ENCODE peak calls at places on chromosomes 2 and 18, in seven cellular contexts. V is CD8-positive, alpha-beta memory T cell; M is aorta; H is testis; U is OCI-LY7; L is RWPE2; Y is suprapubic skin. F is an unnamed sample. For H3K4me1, the result is how much of the 10 kb centered on the place peaks cover.

GRCh38 chr2:195535911-195536522 is 121.0 kb upstream of the SLC39A10 start:
- DNase-seq in V (peak), M (no peak), H (peak), U (peak), L (no peak), Y (no peak), F (no peak)

GRCh38 chr2:98465456-98466201 is 21.0 kb downstream of the INPP4A start:
- DNase-seq in V (peak), M (peak), H (peak), U (no peak), L (no peak), Y (no peak), F (peak)

GRCh38 chr2:3338360-3338759 is 39.3 kb downstream of the EIPR1 start:
- DNase-seq in V (no peak), M (no peak), H (no peak), U (no peak), L (peak), Y (no peak), F (no peak)

GRCh38 chr18:4638680-4639079 is 183.6 kb upstream of the DLGAP1 start:
- DNase-seq in V (no peak), M (no peak), H (no peak), U (no peak), L (no peak), Y (no peak), F (no peak)

GRCh38 chr2:10487144-10488104 is 39.3 kb upstream of the ODC1 start:
- DNase-seq in V (no peak), M (peak), H (peak), U (no peak), L (no peak), Y (peak), F (no peak)

GRCh38 chr2:240990266-240990529 is 8.2 kb upstream of the SNED1 start:
- DNase-seq in V (no peak), M (no peak), H (peak), U (no peak), L (no peak), Y (no peak), F (no peak)

GRCh38 chr2:113809076-113809475 is 52.6 kb upstream of the SLC35F5 start:
- DNase-seq in V (no peak), M (no peak), H (no peak), U (no peak), L (no peak), Y (no peak), F (no peak)

GRCh38 chr2:30362468-30363081 is 84.5 kb upstream of the LCLAT1 start:
- DNase-seq in V (no peak), M (no peak), H (no peak), U (no peak), L (no peak), Y (no peak), F (no peak)

GRCh38 chr2:152330235-152330866 is 4.6 kb upstream of the FMNL2 start:
- DNase-seq in V (no peak), M (no peak), H (no peak), U (no peak), L (no peak), Y (no peak), F (no peak)

GRCh38 chr2:149076863-149077412 is 38.4 kb downstream of the LYPD6B start:
- DNase-seq in V (no peak), M (no peak), H (no peak), U (no peak), L (no peak), Y (no peak), F (no peak)

GRCh38 chr2:148014616-148015015 is 5.9 kb downstream of the ORC4 start:
- DNase-seq in V (no peak), M (no peak), H (no peak), U (no peak), L (no peak), Y (no peak), F (no peak)

GRCh38 chr2:111049792-111050640 is 70.7 kb upstream of the BCL2L11 start:
- DNase-seq in V (no peak), M (no peak), H (no peak), U (peak), L (no peak), Y (no peak), F (no peak)

GRCh38 chr2:239824051-239824694 is 201.0 kb downstream of the NDUFA10 start:
- DNase-seq in V (no peak), M (peak), H (peak), U (peak), L (no peak), Y (peak), F (peak)

GRCh38 chr2:88698498-88699233 is 7.2 kb downstream of the RPIA start:
- DNase-seq in V (no peak), M (no peak), H (no peak), U (no peak), L (no peak), Y (no peak), F (no peak)

GRCh38 chr2:28336264-28336992 is 56.2 kb upstream of the FOSL2 start:
- DNase-seq in V (no peak), M (no peak), H (no peak), U (no peak), L (no peak), Y (peak), F (no peak)

GRCh38 chr2:28335666-28336065 is 57.0 kb upstream of the FOSL2 start:
- DNase-seq in V (no peak), M (no peak), H (no peak), U (no peak), L (no peak), Y (peak), F (no peak)

GRCh38 chr2:28338046-28338753 is 54.5 kb upstream of the FOSL2 start:
- DNase-seq in V (no peak), M (peak), H (peak), U (no peak), L (no peak), Y (peak), F (peak)

GRCh38 chr2:28338754-28339325 is 53.8 kb upstream of the FOSL2 start:
- DNase-seq in V (no peak), M (peak), H (no peak), U (no peak), L (no peak), Y (no peak), F (no peak)

GRCh38 chr2:28336993-28337627 is 55.5 kb upstream of the FOSL2 start:
- DNase-seq in V (no peak), M (no peak), H (no peak), U (no peak), L (no peak), Y (peak), F (no peak)
- H3K4me1 ChIP-seq in V (under half), M (under half), H (under half), U (under half), L (under half), Y (half or more), F (under half)

DNA sequence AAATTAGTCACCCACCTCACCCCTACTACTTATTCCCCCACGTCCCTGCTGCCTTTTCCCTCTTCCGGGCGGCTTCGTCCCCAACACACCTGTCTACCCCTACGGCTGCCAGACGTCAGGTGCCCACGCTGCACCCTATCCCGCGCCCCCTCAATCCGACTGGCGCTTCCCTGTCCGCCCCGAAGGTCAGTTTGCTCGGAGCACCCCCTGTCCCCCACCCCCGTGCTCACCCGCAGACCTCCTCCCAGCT is 457 bp downstream of the ACVR1C start:
- DNase-seq in V (no peak), M (no peak), H (no peak), U (no peak), L (no peak), Y (no peak), F (no peak)
- H3K27ac ChIP-seq in V (no peak), M (no peak), H (peak), U (no peak), L (no peak), Y (no peak), F (no peak)

GRCh38 chr2:150476809-150477302 is 10.6 kb downstream of the RND3 start:
- DNase-seq in V (no peak), M (no peak), H (no peak), U (no peak), L (no peak), Y (no peak), F (no peak)

GRCh38 chr2:150477347-150477746 is 10.1 kb downstream of the RND3 start:
- DNase-seq in V (no peak), M (no peak), H (no peak), U (no peak), L (no peak), Y (no peak), F (no peak)

GRCh38 chr2:150476213-150476740 is 11.2 kb downstream of the RND3 start:
- DNase-seq in V (no peak), M (no peak), H (no peak), U (no peak), L (no peak), Y (no peak), F (no peak)

GRCh38 chr2:150474326-150475074 is 13.0 kb downstream of the RND3 start:
- DNase-seq in V (no peak), M (no peak), H (no peak), U (no peak), L (no peak), Y (no peak), F (no peak)

DNA sequence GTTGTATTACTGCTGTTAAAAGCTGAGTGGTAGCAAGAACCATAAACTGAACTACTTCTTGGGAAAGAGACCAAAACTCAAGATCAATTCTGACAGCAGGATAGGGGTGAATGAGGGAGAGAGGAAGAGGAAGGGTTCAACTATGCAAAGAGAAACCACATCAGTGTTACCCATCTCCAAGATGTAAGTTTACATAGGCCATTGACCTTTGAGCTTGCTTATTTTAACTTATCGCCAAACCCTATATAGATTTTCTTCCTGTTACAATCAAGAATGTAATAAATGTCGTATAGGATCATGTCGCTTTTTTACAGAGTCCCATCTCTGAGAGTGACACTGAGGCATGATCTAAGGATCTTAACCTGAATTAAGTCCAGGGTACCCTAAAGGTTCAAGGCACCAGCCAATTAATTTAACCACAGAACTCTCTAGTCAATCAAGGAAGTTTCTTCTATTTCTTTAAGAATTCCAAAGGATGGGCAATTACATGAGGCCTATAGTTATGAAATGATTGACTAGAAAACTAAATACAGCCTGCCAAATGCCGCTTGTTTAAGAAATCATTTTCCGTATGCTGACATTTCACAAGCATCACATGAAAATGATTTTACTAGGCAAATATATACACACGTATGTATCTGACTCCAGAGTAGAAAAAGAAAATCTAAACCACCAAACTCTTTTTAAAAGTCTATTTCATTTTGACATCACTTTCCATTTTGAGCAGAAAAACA is 11.8 kb downstream of the RND3 start:
- DNase-seq in V (no peak), M (no peak), H (no peak), U (no peak), L (no peak), Y (no peak), F (no peak)
- H3K4me3 ChIP-seq in V (no peak), M (no peak), H (no peak), U (no peak), L (no peak), Y (no peak), F (no peak)

GRCh38 chr2:68234405-68234804 is 17.9 kb downstream of the PPP3R1 start:
- DNase-seq in V (no peak), M (no peak), H (no peak), U (no peak), L (no peak), Y (no peak), F (no peak)
- H3K4me1 ChIP-seq in V (half or more), M (under half), H (under half), U (under half), L (under half), Y (half or more), F (under half)

GRCh38 chr18:9858642-9859041 is 27.1 kb upstream of the TXNDC2 start:
- DNase-seq in V (no peak), M (no peak), H (no peak), U (no peak), L (no peak), Y (no peak), F (no peak)

GRCh38 chr18:9854801-9855676 is 30.7 kb upstream of the TXNDC2 start:
- DNase-seq in V (no peak), M (no peak), H (no peak), U (no peak), L (no peak), Y (no peak), F (no peak)

GRCh38 chr18:9855686-9856085 is 30.1 kb upstream of the TXNDC2 start:
- DNase-seq in V (no peak), M (no peak), H (no peak), U (no peak), L (no peak), Y (no peak), F (no peak)

GRCh38 chr18:9859232-9859631 is 26.5 kb upstream of the TXNDC2 start:
- DNase-seq in V (no peak), M (no peak), H (no peak), U (no peak), L (no peak), Y (no peak), F (no peak)

DNA sequence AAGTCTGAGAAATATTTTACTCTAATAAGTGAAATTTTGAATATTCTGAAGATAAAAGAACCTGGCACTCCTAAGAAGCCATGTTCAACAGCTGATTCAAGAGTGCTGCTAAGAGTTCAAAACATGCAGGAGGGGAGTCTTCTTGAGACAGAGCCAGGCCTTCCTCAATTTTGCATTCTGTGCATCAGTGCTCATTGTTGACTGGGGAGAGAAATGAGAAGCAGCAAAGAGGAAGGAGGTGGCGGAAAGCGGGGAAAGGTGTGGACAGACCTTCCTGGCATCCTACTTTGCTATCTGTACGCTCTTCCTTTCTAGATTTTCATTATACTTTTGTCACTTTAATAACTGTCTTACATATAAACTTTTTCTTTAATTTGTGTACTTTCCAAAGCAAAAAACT is 29.7 kb upstream of the TXNDC2 start:
- DNase-seq in V (no peak), M (no peak), H (no peak), U (no peak), L (no peak), Y (no peak), F (no peak)
- H3K27ac ChIP-seq in V (no peak), M (peak), H (peak), U (no peak), L (no peak), Y (no peak), F (no peak)

DNA sequence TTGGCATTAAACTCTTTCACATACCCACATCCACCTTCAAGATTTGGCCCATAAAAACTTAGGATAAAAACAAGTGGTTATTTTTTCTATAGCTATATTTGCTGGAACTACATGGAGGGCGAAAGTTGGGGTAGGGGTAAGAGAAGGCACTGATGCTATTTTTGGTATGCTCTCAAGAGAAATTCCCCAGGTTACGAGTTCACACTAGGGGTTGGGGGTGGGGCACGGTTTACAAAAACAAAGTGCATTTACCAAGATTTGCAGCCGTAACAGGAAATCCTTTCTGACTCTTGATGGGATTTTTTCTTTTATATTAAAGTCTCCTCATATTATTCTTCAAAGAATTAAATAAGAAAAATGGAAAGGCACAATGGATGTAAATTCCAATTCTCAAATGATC is 6.8 kb downstream of the SERPINE2 start:
- DNase-seq in V (no peak), M (no peak), H (no peak), U (no peak), L (no peak), Y (no peak), F (no peak)
- H3K4me3 ChIP-seq in V (no peak), M (no peak), H (no peak), U (no peak), L (no peak), Y (no peak), F (no peak)

GRCh38 chr2:160308476-160308875 is 108.4 kb upstream of the ITGB6 start:
- DNase-seq in V (no peak), M (no peak), H (no peak), U (no peak), L (no peak), Y (no peak), F (no peak)
- H3K4me1 ChIP-seq in V (under half), M (under half), H (under half), U (under half), L (under half), Y (under half), F (under half)

GRCh38 chr2:162013514-162014205 is 60.4 kb downstream of the DPP4 start:
- DNase-seq in V (no peak), M (no peak), H (no peak), U (no peak), L (no peak), Y (no peak), F (no peak)
- H3K27ac ChIP-seq in V (peak), M (no peak), H (no peak), U (no peak), L (no peak), Y (peak), F (no peak)

GRCh38 chr2:170823800-170824153 is 7.1 kb downstream of the GAD1 start:
- DNase-seq in V (no peak), M (no peak), H (no peak), U (no peak), L (no peak), Y (no peak), F (no peak)

GRCh38 chr2:170820647-170821630 is 4.3 kb downstream of the GAD1 start:
- DNase-seq in V (peak), M (no peak), H (no peak), U (no peak), L (no peak), Y (no peak), F (no peak)

GRCh38 chr2:170822885-170823799 is 6.5 kb downstream of the GAD1 start:
- DNase-seq in V (no peak), M (peak), H (peak), U (no peak), L (no peak), Y (no peak), F (no peak)

GRCh38 chr2:170821631-170822291 is 5.1 kb downstream of the GAD1 start:
- DNase-seq in V (no peak), M (no peak), H (no peak), U (no peak), L (no peak), Y (no peak), F (no peak)

DNA sequence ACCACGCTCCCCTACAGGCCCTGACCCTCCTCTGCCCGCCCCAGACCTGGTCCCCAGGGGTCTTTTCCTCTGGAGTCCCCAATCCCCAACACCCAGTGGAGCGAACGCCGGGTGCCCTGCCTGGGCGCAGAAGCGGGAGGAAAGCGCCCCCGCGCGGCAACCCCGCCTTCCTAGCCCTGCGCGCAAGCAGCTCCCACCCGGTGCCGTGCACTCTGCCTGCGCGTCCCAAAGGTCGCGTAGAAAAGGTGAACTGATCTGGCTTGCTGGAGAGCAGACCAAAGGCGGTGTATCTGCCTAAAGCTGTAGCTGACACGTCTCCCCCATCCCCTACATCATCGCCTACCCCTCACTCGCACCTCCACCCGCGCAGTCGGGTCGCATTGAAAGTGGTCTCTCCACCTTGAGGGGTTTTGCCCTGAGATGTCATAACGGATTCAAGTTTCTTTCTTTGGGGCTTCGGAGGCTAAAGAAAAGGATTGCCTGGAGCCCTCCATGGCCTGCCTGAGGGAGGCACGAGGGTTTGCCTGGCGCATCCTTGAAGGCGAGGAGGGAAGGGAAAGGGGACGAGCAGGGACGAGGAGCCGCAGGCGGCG is 5.7 kb downstream of the GAD1 start:
- DNase-seq in V (peak), M (no peak), H (peak), U (no peak), L (no peak), Y (no peak), F (no peak)
- H3K4me3 ChIP-seq in V (no peak), M (no peak), H (no peak), U (no peak), L (no peak), Y (peak), F (no peak)